ENCODE peak calls at places on chromosomes 3 and 15, in five cellular contexts. S is ovary, D is thyroid gland, I is lower lobe of right lung, J is fibroblast of lung. P is an unnamed sample. For H3K27me3, the result is how much of the 10 kb centered on the place peaks cover.

GRCh38 chr3:25454411-25454927 is 26.4 kb downstream of the RARB start:
- DNase-seq in S (no peak), D (no peak), I (no peak), J (no peak), P (no peak)

GRCh38 chr15:38996111-38996541 is 431.5 kb upstream of the RASGRP1 start:
- DNase-seq in S (no peak), D (no peak), I (no peak), J (peak), P (no peak)

GRCh38 chr15:63605816-63606215 is 8.6 kb downstream of the FBXL22 start:
- DNase-seq in S (no peak), D (no peak), I (no peak), J (no peak), P (no peak)

GRCh38 chr3:183252973-183253363 is at the start of gene B3GNT5:
- DNase-seq in S (peak), D (peak), I (peak), J (peak), P (no peak)

GRCh38 chr3:195140816-195141793 is 129.9 kb downstream of the XXYLT1 start:
- DNase-seq in S (no peak), D (peak), I (no peak), J (peak), P (no peak)

GRCh38 chr15:57285386-57285785 is 90.9 kb upstream of the CGNL1 start:
- DNase-seq in S (no peak), D (no peak), I (no peak), J (no peak), P (no peak)

GRCh38 chr15:32716216-32716959 is 1.4 kb upstream of the GREM1 start:
- DNase-seq in S (no peak), D (no peak), I (no peak), J (peak), P (no peak)

GRCh38 chr3:123153124-123153523 is 48.6 kb upstream of the SEC22A start:
- DNase-seq in S (no peak), D (no peak), I (no peak), J (no peak), P (no peak)

GRCh38 chr3:72960812-72961518 is 35.6 kb upstream of the PPP4R2 start:
- DNase-seq in S (peak), D (peak), I (no peak), J (peak), P (no peak)

GRCh38 chr3:113533534-113533892 is 1.2 kb downstream of the SIDT1 start:
- DNase-seq in S (no peak), D (no peak), I (no peak), J (no peak), P (no peak)

GRCh38 chr3:79297242-79297641 is 470.6 kb downstream of the ROBO1 start:
- DNase-seq in S (no peak), D (no peak), I (no peak), J (peak), P (no peak)

GRCh38 chr3:7456376-7456775 is 595.5 kb downstream of the GRM7 start:
- DNase-seq in S (no peak), D (no peak), I (no peak), J (no peak), P (no peak)

GRCh38 chr15:63292771-63293170 is 15.4 kb downstream of the APH1B start:
- DNase-seq in S (no peak), D (no peak), I (no peak), J (peak), P (no peak)

GRCh38 chr3:178152010-178152409 is 384.2 kb upstream of the KCNMB2 start:
- DNase-seq in S (no peak), D (no peak), I (no peak), J (no peak), P (no peak)

GRCh38 chr3:39378092-39378491 is 5.1 kb upstream of the SLC25A38 start:
- DNase-seq in S (peak), D (peak), I (no peak), J (peak), P (no peak)

GRCh38 chr3:59880717-59881116 is 830.9 kb upstream of the CFAP20DC start:
- DNase-seq in S (no peak), D (no peak), I (no peak), J (no peak), P (no peak)

GRCh38 chr3:18424862-18425640 is at the start of gene SATB1:
- DNase-seq in S (peak), D (peak), I (peak), J (peak), P (peak)

GRCh38 chr15:100926258-100926657 is 7.1 kb downstream of the LRRK1 start:
- DNase-seq in S (no peak), D (no peak), I (no peak), J (no peak), P (no peak)
- TF ChIP-seq CTCF in S (no peak), D (no peak), I (no peak), J (no peak), P (no peak)

GRCh38 chr15:60043744-60044435 is 39.8 kb downstream of the FOXB1 start:
- DNase-seq in S (no peak), D (no peak), I (no peak), J (no peak), P (no peak)
- H3K27me3 ChIP-seq in S (under half), D (under half), I (under half), J (under half), P (under half)

DNA sequence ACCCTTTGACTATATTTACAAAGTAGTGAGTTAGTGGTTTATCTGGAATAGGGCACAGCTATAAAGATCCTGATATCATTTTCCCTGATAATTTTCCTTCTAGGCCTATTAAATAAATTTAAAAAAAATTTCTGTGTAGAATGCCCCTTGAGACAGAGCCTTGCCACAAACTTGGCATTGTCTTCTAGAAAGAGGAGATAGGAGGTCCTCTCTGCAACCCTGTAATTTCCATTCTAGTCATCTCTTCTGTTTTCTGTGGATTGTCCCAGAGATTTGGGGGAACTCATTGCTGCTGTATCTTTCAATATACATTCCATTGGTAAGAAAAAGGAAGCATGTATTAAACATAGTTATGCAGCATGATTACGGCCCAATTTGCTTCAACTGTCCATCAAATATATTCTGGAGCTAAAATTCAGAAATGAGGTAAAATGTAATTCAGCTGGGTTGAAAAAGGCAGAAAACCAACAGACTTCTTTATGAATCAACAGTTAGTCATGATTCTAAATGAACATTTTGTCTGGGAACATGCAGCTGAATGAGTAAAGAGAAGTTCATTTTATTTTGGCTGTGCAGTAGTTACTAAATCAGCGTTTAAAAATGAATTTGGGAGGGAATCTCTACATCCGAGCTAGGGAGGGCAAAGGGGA is 401.1 kb downstream of the NAALADL2 start:
- DNase-seq in S (no peak), D (no peak), I (no peak), J (peak), P (no peak)
- H3K4me3 ChIP-seq in S (no peak), D (no peak), I (no peak), J (no peak), P (no peak)

DNA sequence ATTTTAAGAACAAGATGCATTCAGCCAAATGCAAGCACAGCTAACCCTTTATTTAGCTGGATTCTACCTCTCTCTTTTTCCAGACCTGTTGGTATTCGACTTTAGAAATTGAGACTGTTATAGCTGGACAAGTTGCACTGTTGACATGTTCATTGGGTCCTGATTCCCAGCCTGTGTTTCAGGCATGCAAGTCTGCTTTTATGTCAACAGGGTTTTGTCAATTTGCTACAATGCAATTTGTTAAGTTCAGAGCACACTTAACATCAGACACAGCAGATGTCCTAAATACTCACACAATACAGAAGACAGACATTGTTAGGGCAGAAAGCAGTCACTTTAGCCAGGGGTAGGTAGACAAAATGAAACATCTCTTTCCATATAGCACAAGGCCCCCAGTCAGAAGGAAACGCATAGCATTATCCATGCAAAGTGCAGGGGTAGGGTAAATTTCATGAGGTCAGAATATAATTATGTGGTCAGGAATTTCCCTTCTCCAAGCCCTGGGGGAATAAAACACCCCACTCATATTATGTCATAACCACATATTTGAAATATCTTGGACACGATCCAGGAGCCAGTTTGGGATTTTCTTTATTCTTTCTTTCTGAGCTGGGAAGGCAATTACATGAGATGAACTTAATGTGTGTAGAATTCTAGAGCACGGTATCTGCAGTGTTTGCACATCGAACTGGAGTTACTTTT is 504.1 kb downstream of the NTRK3 start:
- DNase-seq in S (no peak), D (no peak), I (no peak), J (peak), P (no peak)
- TF ChIP-seq CTCF in S (no peak), D (no peak), I (no peak), J (no peak), P (no peak)